ENCODE peak calls at places on chromosomes 3 and 15, in seven cellular contexts. K is IMR-90, J is stomach, E is uterus, I is gastrocnemius medialis, B is heart left ventricle, G is adrenal gland. D is an unnamed sample. For H3K27me3, the result is how much of the 10 kb centered on the place peaks cover.

GRCh38 chr15:82113116-82113715 is 67.4 kb upstream of the MEX3B start:
- DNase-seq in E (no peak), G (no peak), K (no peak), I (no peak), B (no peak), J (no peak), D (no peak)

GRCh38 chr3:45227946-45228345 is 1.9 kb upstream of the TMEM158 start:
- DNase-seq in K (no peak), G (no peak), B (no peak), E (no peak), I (no peak), J (no peak), D (no peak)

GRCh38 chr15:92652576-92652966 is 3.0 kb downstream of the FAM174B start:
- DNase-seq in G (no peak), K (no peak), B (no peak), J (no peak), I (no peak), E (no peak), D (no peak)

GRCh38 chr3:21826416-21826815 is 75.4 kb upstream of the ZNF385D start:
- DNase-seq in I (no peak), E (no peak), B (no peak), J (no peak), G (no peak), K (no peak), D (no peak)

GRCh38 chr3:24965706-24966105 is 462.4 kb upstream of the RARB start:
- DNase-seq in E (no peak), I (no peak), G (no peak), B (no peak), J (no peak), K (no peak), D (no peak)

GRCh38 chr3:38404286-38404685 is 49.4 kb upstream of the ACVR2B start:
- DNase-seq in J (no peak), G (peak), E (peak), I (peak), B (peak), K (peak), D (no peak)

GRCh38 chr15:68821190-68821897 is 649 bp upstream of the ANP32A start:
- DNase-seq in I (no peak), J (no peak), K (no peak), E (no peak), B (no peak), G (no peak), D (no peak)

GRCh38 chr3:87949879-87950208 is 109.0 kb downstream of the CGGBP1 start:
- DNase-seq in I (no peak), J (no peak), E (no peak), K (no peak), G (no peak), B (no peak), D (no peak)

GRCh38 chr3:102360211-102360610 is 74.6 kb upstream of the ZPLD1 start:
- DNase-seq in B (no peak), K (no peak), E (no peak), J (no peak), I (no peak), G (no peak), D (no peak)

GRCh38 chr3:113912551-113913246 is 35.1 kb upstream of the ZDHHC23 start:
- DNase-seq in B (no peak), J (peak), I (no peak), K (peak), E (no peak), G (peak), D (no peak)

GRCh38 chr3:73804204-73804603 is 179.5 kb upstream of the PDZRN3 start:
- DNase-seq in G (no peak), J (peak), K (no peak), E (no peak), I (no peak), B (no peak), D (peak)

GRCh38 chr15:49045691-49046112 is 544 bp downstream of the SECISBP2L start:
- DNase-seq in B (no peak), J (no peak), G (peak), I (peak), K (peak), E (no peak), D (no peak)

GRCh38 chr3:99875925-99876781 is 58.5 kb downstream of the CMSS1 start:
- DNase-seq in B (peak), K (peak), E (peak), J (peak), I (peak), G (peak), D (peak)

GRCh38 chr3:77407454-77407853 is 367.6 kb downstream of the ROBO2 start:
- DNase-seq in G (no peak), K (no peak), I (no peak), E (no peak), B (no peak), J (no peak), D (no peak)

GRCh38 chr3:20451170-20451569 is 265.2 kb upstream of the SGO1 start:
- DNase-seq in J (no peak), E (no peak), K (no peak), B (no peak), G (no peak), I (no peak), D (no peak)

GRCh38 chr3:8441969-8442559 is 59.6 kb upstream of the LMCD1 start:
- DNase-seq in G (peak), K (peak), B (no peak), E (no peak), J (no peak), I (no peak), D (no peak)

GRCh38 chr15:77563768-77564167 is 68.9 kb downstream of the LINGO1 start:
- DNase-seq in J (no peak), B (no peak), K (no peak), E (no peak), G (no peak), I (no peak), D (no peak)

GRCh38 chr15:67373266-67373665 is 118.7 kb downstream of the IQCH start:
- DNase-seq in B (no peak), K (no peak), E (no peak), J (no peak), I (no peak), G (no peak), D (no peak)

GRCh38 chr15:73367624-73368300 is 996 bp downstream of the HCN4 start:
- DNase-seq in J (no peak), K (no peak), G (no peak), B (no peak), E (no peak), I (no peak), D (no peak)

GRCh38 chr3:64995857-64996564 is 308.2 kb upstream of the ADAMTS9 start:
- DNase-seq in E (no peak), K (peak), I (no peak), B (peak), G (no peak), J (no peak), D (no peak)

GRCh38 chr3:185103359-185104127 is 49.3 kb downstream of the C3orf70 start:
- DNase-seq in K (no peak), I (no peak), J (no peak), B (no peak), G (no peak), E (no peak), D (no peak)

GRCh38 chr3:177601120-177601519 is 403.8 kb upstream of the TBL1XR1 start:
- DNase-seq in B (no peak), G (no peak), K (no peak), E (no peak), J (no peak), I (no peak), D (no peak)

GRCh38 chr3:17088602-17089313 is 204.0 kb downstream of the PLCL2 start:
- DNase-seq in I (peak), B (no peak), K (no peak), G (no peak), E (no peak), J (no peak), D (no peak)

GRCh38 chr15:90393040-90393439 is 5.0 kb downstream of the IQGAP1 start:
- DNase-seq in G (no peak), K (no peak), I (no peak), J (no peak), B (no peak), E (no peak), D (no peak)

GRCh38 chr3:66106788-66107187 is 68.1 kb upstream of the MAGI1 start:
- DNase-seq in G (no peak), B (no peak), E (no peak), K (peak), J (no peak), I (no peak), D (no peak)

GRCh38 chr3:186251948-186252619 is 110.0 kb downstream of the DGKG start:
- DNase-seq in E (no peak), K (no peak), J (no peak), G (no peak), B (peak), I (no peak), D (no peak)

DNA sequence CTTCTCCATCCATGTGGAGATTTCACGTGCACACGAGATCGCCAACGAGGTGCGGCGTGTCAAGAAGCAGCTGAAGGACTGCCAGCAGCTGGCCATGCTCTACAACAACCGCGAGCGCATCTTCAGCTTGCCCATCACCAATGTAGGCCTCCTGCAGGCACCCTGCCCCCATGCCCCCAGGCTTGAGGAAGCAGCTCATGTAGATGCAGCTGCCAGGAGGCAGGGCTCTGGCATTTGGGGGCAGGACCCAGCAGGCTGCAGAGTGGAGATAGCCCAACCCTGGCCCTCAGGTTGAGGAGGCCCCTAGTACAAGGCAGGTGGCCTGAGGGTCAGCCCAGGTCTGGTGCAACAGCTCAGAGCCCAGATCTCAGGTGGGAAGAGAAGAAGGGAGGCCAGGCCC is 36.4 kb downstream of the DNAH1 start:
- DNase-seq in I (no peak), G (no peak), K (no peak), B (peak), J (no peak), E (no peak), D (no peak)
- TF ChIP-seq POLR2A in I (no peak), G (no peak), K (no peak), B (no peak), J (no peak), E (no peak), D (no peak)

DNA sequence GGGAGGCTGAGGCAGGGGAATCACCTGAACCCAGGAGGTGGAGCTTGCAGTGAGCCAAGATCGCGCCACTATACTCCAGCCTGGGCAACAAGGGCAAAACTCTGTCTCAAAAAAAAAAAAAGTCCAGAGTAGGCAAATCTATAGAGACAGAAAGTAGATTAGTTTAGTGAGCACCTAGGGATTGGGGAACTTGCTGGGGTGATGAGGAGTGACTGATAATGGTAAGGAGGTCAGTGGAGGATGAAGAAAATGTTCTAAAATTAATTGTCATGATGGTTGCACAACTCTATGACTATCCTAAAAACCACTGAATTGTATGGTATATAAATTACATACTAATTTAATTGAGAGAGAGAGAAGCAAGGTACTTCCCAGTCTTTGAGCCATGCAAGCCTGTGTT is 27.8 kb upstream of the LYZL4 start:
- DNase-seq in K (no peak), G (no peak), E (no peak), I (no peak), J (no peak), B (no peak), D (no peak)
- H3K27me3 ChIP-seq in K (under half), G (under half), E (under half), I (under half), J (under half), B (under half), D (under half)

GRCh38 chr3:180600473-180600872 is 1.5 kb upstream of the TTC14 start:
- DNase-seq in J (no peak), E (no peak), G (no peak), K (no peak), B (no peak), I (no peak), D (no peak)

DNA sequence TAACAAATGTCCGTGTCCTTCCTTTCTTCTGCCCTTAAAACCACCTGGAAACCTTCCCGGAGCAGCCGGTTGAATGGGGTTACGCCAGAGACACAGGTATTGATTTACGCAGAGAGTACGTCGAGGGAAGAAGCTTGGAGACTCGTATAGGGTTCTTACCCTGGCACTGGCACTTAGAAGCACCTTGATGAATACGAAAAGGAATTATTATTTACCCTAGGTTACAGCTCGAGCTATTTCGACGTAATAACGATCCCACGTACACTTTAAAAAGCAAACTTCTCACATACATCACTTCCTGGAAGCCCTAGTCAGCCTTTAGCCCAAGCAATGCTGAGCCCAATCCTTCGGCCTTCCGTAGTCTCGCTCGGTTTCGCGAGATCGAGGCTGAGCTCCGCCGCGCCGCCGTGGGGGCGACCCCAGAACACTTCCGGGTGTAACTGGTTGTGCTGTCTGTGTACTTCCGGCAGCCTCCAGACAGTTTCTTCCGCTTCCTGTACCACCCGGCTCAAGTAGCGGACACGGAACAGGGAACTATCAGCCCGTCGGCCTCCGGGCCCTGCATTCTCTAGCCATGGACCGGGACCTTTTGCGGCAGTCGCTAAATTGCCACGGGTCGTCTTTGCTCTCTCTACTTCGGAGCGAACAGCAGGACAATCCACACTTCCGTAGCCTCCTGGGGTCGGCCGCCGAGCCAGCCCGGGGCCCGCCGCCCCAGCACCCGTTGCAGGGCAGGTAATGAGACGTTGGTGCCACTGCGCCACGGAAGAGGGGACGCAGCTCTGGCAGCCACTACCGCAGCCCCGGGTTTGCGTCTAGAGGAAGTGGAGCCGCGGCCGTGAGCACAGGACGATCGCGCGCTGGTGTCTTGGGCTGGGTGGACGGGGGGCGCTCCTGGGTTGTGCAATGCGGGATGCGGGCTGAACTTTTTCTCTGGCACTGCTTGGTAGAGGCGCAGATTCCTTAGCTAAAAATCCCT is at the start of gene TTC14:
- DNase-seq in J (peak), G (peak), E (peak), I (peak), K (peak), B (peak), D (peak)
- TF ChIP-seq POLR2A in J (no peak), G (peak), E (peak), I (peak), K (peak), B (peak), D (no peak)

DNA sequence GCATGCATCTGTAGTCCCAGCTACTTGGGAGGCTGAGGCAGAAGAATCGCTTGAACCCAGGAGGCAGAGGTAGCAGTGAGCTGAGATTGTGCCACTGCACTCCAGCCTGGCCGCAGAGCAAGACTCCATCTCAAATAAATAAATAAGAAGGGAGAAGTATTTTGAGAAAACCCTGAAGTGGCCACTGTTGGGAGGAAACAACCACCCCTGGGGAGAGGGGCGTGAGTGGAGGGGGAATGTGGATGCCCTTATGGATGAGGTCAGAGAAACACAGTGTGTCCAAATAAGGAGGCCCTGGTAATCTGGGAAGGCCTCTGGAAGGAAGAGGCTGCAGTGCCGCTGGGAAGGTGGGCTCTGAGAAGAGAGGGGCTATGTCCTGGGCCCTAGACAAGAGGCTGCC is 4.2 kb upstream of the CPLX3 start:
- DNase-seq in B (no peak), E (no peak), G (no peak), J (no peak), K (no peak), I (no peak), D (no peak)
- H3K27me3 ChIP-seq in B (under half), E (under half), G (under half), J (under half), K (half or more), I (under half), D (under half)

GRCh38 chr15:69999392-70000085 is 98.2 kb downstream of the TLE3 start:
- DNase-seq in K (no peak), B (no peak), J (no peak), E (no peak), I (no peak), G (no peak), D (no peak)
- TF ChIP-seq POLR2A in K (no peak), B (no peak), J (no peak), E (no peak), I (no peak), G (no peak), D (no peak)

D was measured in esophagus muscularis mucosa.